ENCODE peak calls at places on chromosomes 3 and 15, in ten cellular contexts. O is neural crest cell; W is activated CD8-positive, alpha-beta T cell treated with anti-CD3 and anti-CD28 coated beads for 36 hours; M is activated B cell treated with CpG ODN at 0.5 μM for 24 hours; D is thoracic aorta; Z is fibroblast of pulmonary artery; X is glutamatergic neuron; Y is midbrain; C is psoas muscle; H is natural killer cell. U is an unnamed sample.

GRCh38 chr15:90099868-90100854 is 2.1 kb downstream of the IDH2 start:
- DNase-seq in O (no peak), W (peak), M (no peak), D (no peak), Z (peak), X (no peak), Y (peak), C (peak), H (no peak), U (no peak)

GRCh38 chr15:62547584-62547983 is 382.5 kb upstream of the C2CD4B start:
- DNase-seq in O (no peak), W (no peak), M (no peak), D (no peak), Z (no peak), X (no peak), Y (no peak), C (peak), H (no peak), U (no peak)

GRCh38 chr3:44120721-44121582 is 120.7 kb upstream of the TOPAZ1 start:
- DNase-seq in O (no peak), W (no peak), M (no peak), D (no peak), Z (no peak), X (no peak), Y (peak), C (no peak), H (no peak), U (peak)

GRCh38 chr3:64530434-64531049 is 157.3 kb downstream of the ADAMTS9 start:
- DNase-seq in O (peak), W (peak), M (no peak), D (no peak), Z (peak), X (peak), Y (peak), C (no peak), H (no peak), U (peak)

GRCh38 chr3:195153653-195154052 is 117.3 kb downstream of the XXYLT1 start:
- DNase-seq in O (no peak), W (no peak), M (no peak), D (no peak), Z (no peak), X (no peak), Y (no peak), C (no peak), H (no peak), U (no peak)

GRCh38 chr3:4771238-4771637 is 208.0 kb upstream of the BHLHE40 start:
- DNase-seq in O (no peak), W (no peak), M (no peak), D (no peak), Z (no peak), X (no peak), Y (no peak), C (no peak), H (no peak), U (no peak)

GRCh38 chr3:72892081-72892763 is 4.4 kb downstream of the GXYLT2 start:
- DNase-seq in O (no peak), W (no peak), M (no peak), D (no peak), Z (peak), X (no peak), Y (peak), C (no peak), H (no peak), U (no peak)

GRCh38 chr15:56491110-56491722 is 26.3 kb upstream of the MNS1 start:
- DNase-seq in O (peak), W (peak), M (no peak), D (no peak), Z (peak), X (peak), Y (peak), C (no peak), H (no peak), U (peak)

GRCh38 chr3:150521458-150521857 is 24.8 kb downstream of the SERP1 start:
- DNase-seq in O (no peak), W (no peak), M (no peak), D (no peak), Z (no peak), X (no peak), Y (no peak), C (no peak), H (no peak), U (no peak)

GRCh38 chr15:57112178-57112577 is 193.7 kb downstream of the TCF12 start:
- DNase-seq in O (no peak), W (no peak), M (no peak), D (no peak), Z (no peak), X (no peak), Y (no peak), C (peak), H (no peak), U (no peak)

GRCh38 chr3:149151843-149152242 is 22.4 kb downstream of the HPS3 start:
- DNase-seq in O (no peak), W (no peak), M (no peak), D (no peak), Z (peak), X (no peak), Y (peak), C (no peak), H (no peak), U (no peak)

GRCh38 chr15:66704783-66705113 is 2.7 kb downstream of the SMAD6 start:
- DNase-seq in O (no peak), W (no peak), M (no peak), D (no peak), Z (no peak), X (no peak), Y (no peak), C (no peak), H (no peak), U (no peak)

GRCh38 chr3:123728014-123728413 is 143.2 kb upstream of the HACD2 start:
- DNase-seq in O (no peak), W (no peak), M (no peak), D (no peak), Z (peak), X (no peak), Y (no peak), C (no peak), H (no peak), U (no peak)

GRCh38 chr3:168212664-168213255 is 117.0 kb upstream of the GOLIM4 start:
- DNase-seq in O (no peak), W (no peak), M (no peak), D (no peak), Z (no peak), X (peak), Y (peak), C (no peak), H (no peak), U (no peak)

GRCh38 chr3:33315826-33316225 is 38.6 kb downstream of the FBXL2 start:
- DNase-seq in O (no peak), W (no peak), M (no peak), D (no peak), Z (peak), X (no peak), Y (no peak), C (no peak), H (no peak), U (no peak)

GRCh38 chr15:72092011-72092410 is 25.9 kb downstream of the MYO9A start:
- DNase-seq in O (no peak), W (no peak), M (no peak), D (no peak), Z (no peak), X (no peak), Y (no peak), C (no peak), H (no peak), U (no peak)

GRCh38 chr15:101522091-101522490 is 32.6 kb upstream of the PCSK6 start:
- DNase-seq in O (no peak), W (no peak), M (no peak), D (no peak), Z (no peak), X (no peak), Y (no peak), C (no peak), H (no peak), U (peak)

GRCh38 chr3:71511037-71511436 is 72.5 kb downstream of the FOXP1 start:
- DNase-seq in O (no peak), W (no peak), M (no peak), D (no peak), Z (peak), X (no peak), Y (no peak), C (no peak), H (no peak), U (no peak)

GRCh38 chr3:138796761-138797160 is 38.0 kb downstream of the PIK3CB start:
- DNase-seq in O (no peak), W (no peak), M (no peak), D (no peak), Z (no peak), X (no peak), Y (no peak), C (no peak), H (no peak), U (no peak)

GRCh38 chr3:11655188-11655928 is 11.6 kb upstream of the VGLL4 start:
- DNase-seq in O (no peak), W (peak), M (no peak), D (no peak), Z (peak), X (peak), Y (no peak), C (no peak), H (no peak), U (peak)

GRCh38 chr3:189237516-189237915 is 65.7 kb downstream of the TPRG1 start:
- DNase-seq in O (no peak), W (no peak), M (no peak), D (no peak), Z (no peak), X (no peak), Y (no peak), C (no peak), H (no peak), U (no peak)

GRCh38 chr3:112074616-112075497 is 11.3 kb upstream of the C3orf52 start:
- DNase-seq in O (no peak), W (peak), M (no peak), D (no peak), Z (peak), X (no peak), Y (no peak), C (no peak), H (no peak), U (peak)

GRCh38 chr3:123449092-123449985 is 449 bp upstream of the ADCY5 start:
- DNase-seq in O (peak), W (peak), M (peak), D (no peak), Z (peak), X (peak), Y (peak), C (peak), H (no peak), U (peak)

GRCh38 chr15:65110676-65111292 is 4.2 kb downstream of the UBAP1L start:
- DNase-seq in O (no peak), W (no peak), M (no peak), D (no peak), Z (peak), X (no peak), Y (no peak), C (no peak), H (no peak), U (no peak)

GRCh38 chr3:175287361-175287963 is 428.3 kb downstream of the NAALADL2 start:
- DNase-seq in O (no peak), W (no peak), M (no peak), D (no peak), Z (peak), X (no peak), Y (no peak), C (no peak), H (no peak), U (no peak)

GRCh38 chr3:159947220-159947619 is 41.4 kb upstream of the IL12A start:
- DNase-seq in O (no peak), W (no peak), M (no peak), D (no peak), Z (peak), X (no peak), Y (no peak), C (no peak), H (no peak), U (no peak)

GRCh38 chr15:27509014-27509413 is 538.0 kb downstream of the GABRG3 start:
- DNase-seq in O (no peak), W (no peak), M (no peak), D (no peak), Z (no peak), X (no peak), Y (no peak), C (no peak), H (no peak), U (no peak)

GRCh38 chr15:96285306-96285705 is 45.2 kb upstream of the NR2F2 start:
- DNase-seq in O (no peak), W (no peak), M (no peak), D (no peak), Z (peak), X (no peak), Y (no peak), C (no peak), H (no peak), U (no peak)

GRCh38 chr15:84938726-84939125 is 42.9 kb upstream of the PDE8A start:
- DNase-seq in O (no peak), W (no peak), M (no peak), D (no peak), Z (no peak), X (no peak), Y (no peak), C (no peak), H (no peak), U (no peak)

GRCh38 chr3:12461097-12461649 is 23.1 kb upstream of the TSEN2 start:
- DNase-seq in O (no peak), W (peak), M (no peak), D (no peak), Z (no peak), X (no peak), Y (no peak), C (no peak), H (no peak), U (no peak)